ENCODE peak calls at places on chromosome 19, in ten cellular contexts. X is heart right ventricle; I is colonic mucosa; A is ascending aorta; Y is CD4-positive, alpha-beta T cell; K is thoracic aorta; L is fibroblast of lung; U is transverse colon; P is cardiac muscle cell; B is psoas muscle. C is an unnamed sample.

GRCh38 chr19:51251453-51251790 is 542 bp downstream of the SIGLECL1 start:
- DNase-seq in X (no peak), I (no peak), A (no peak), Y (no peak), K (no peak), L (no peak), U (no peak), P (no peak), B (no peak), C (no peak)

GRCh38 chr19:48746738-48747575 is at the start of gene IZUMO1:
- DNase-seq in X (peak), I (peak), A (peak), Y (peak), K (peak), L (peak), U (peak), P (peak), B (peak), C (no peak)

GRCh38 chr19:28956421-28956820 is 256.5 kb downstream of the UQCRFS1 start:
- DNase-seq in X (no peak), I (no peak), A (no peak), Y (no peak), K (no peak), L (no peak), U (no peak), P (no peak), B (no peak), C (no peak)

GRCh38 chr19:48681127-48681470 is 8.3 kb upstream of the NTN5 start:
- DNase-seq in X (no peak), I (no peak), A (no peak), Y (no peak), K (no peak), L (peak), U (no peak), P (peak), B (no peak), C (no peak)

GRCh38 chr19:37963190-37963947 is 56.4 kb downstream of the SIPA1L3 start:
- DNase-seq in X (no peak), I (no peak), A (no peak), Y (no peak), K (no peak), L (peak), U (no peak), P (peak), B (no peak), C (no peak)

GRCh38 chr19:22595918-22596341 is 38.2 kb upstream of the ZNF492 start:
- DNase-seq in X (peak), I (no peak), A (peak), Y (no peak), K (no peak), L (no peak), U (no peak), P (no peak), B (peak), C (no peak)

GRCh38 chr19:42267644-42268141 is 1.4 kb upstream of the CIC start:
- DNase-seq in X (no peak), I (no peak), A (no peak), Y (no peak), K (no peak), L (no peak), U (peak), P (no peak), B (no peak), C (no peak)

GRCh38 chr19:34241513-34242337 is 12.6 kb upstream of the GARRE1 start:
- DNase-seq in X (no peak), I (peak), A (no peak), Y (peak), K (no peak), L (no peak), U (peak), P (no peak), B (no peak), C (no peak)

GRCh38 chr19:1315470-1316166 is 29.9 kb downstream of the EFNA2 start:
- DNase-seq in X (peak), I (peak), A (no peak), Y (no peak), K (no peak), L (peak), U (peak), P (peak), B (peak), C (peak)

GRCh38 chr19:39237200-39238184 is 7.3 kb downstream of the IFNL3 start:
- DNase-seq in X (no peak), I (peak), A (no peak), Y (peak), K (no peak), L (no peak), U (peak), P (no peak), B (no peak), C (peak)

GRCh38 chr19:6076675-6077463 is 33.4 kb downstream of the RFX2 start:
- DNase-seq in X (no peak), I (no peak), A (no peak), Y (no peak), K (no peak), L (peak), U (no peak), P (peak), B (peak), C (peak)

GRCh38 chr19:7607874-7608560 is 12.4 kb downstream of the CAMSAP3 start:
- DNase-seq in X (no peak), I (no peak), A (no peak), Y (no peak), K (no peak), L (no peak), U (no peak), P (no peak), B (no peak), C (no peak)

GRCh38 chr19:38817081-38817480 is 4.3 kb upstream of the LGALS4 start:
- DNase-seq in X (no peak), I (no peak), A (no peak), Y (no peak), K (no peak), L (no peak), U (no peak), P (no peak), B (no peak), C (no peak)

GRCh38 chr19:40612831-40613668 is 11.9 kb downstream of the LTBP4 start:
- DNase-seq in X (no peak), I (peak), A (no peak), Y (peak), K (no peak), L (peak), U (peak), P (peak), B (no peak), C (peak)

GRCh38 chr19:23070353-23070781 is 46.5 kb upstream of the ZNF730 start:
- DNase-seq in X (peak), I (peak), A (no peak), Y (no peak), K (no peak), L (peak), U (peak), P (peak), B (peak), C (no peak)

GRCh38 chr19:4977299-4978174 is 8.6 kb downstream of the KDM4B start:
- DNase-seq in X (no peak), I (no peak), A (no peak), Y (no peak), K (no peak), L (peak), U (peak), P (peak), B (peak), C (peak)

GRCh38 chr19:51621178-51621577 is 9.0 kb downstream of the SIGLEC5 start:
- DNase-seq in X (no peak), I (no peak), A (no peak), Y (no peak), K (no peak), L (no peak), U (no peak), P (no peak), B (no peak), C (no peak)

GRCh38 chr19:51366050-51366998 is at the start of gene ETFB:
- DNase-seq in X (peak), I (peak), A (peak), Y (peak), K (peak), L (peak), U (peak), P (peak), B (peak), C (peak)

GRCh38 chr19:32339988-32340874 is 5.2 kb upstream of the ZNF507 start:
- DNase-seq in X (peak), I (peak), A (no peak), Y (peak), K (peak), L (peak), U (peak), P (peak), B (peak), C (peak)

GRCh38 chr19:18091217-18091608 is 4.5 kb upstream of the IL12RB1 start:
- DNase-seq in X (peak), I (peak), A (peak), Y (peak), K (no peak), L (no peak), U (peak), P (no peak), B (peak), C (no peak)

GRCh38 chr19:19817357-19817756 is 4.2 kb downstream of the ZNF506 start:
- DNase-seq in X (no peak), I (no peak), A (no peak), Y (peak), K (no peak), L (no peak), U (no peak), P (no peak), B (no peak), C (no peak)

GRCh38 chr19:43353606-43354304 is at the start of gene CD177:
- DNase-seq in X (no peak), I (no peak), A (no peak), Y (no peak), K (no peak), L (no peak), U (no peak), P (no peak), B (no peak), C (no peak)

GRCh38 chr19:5099822-5100221 is 130.9 kb downstream of the KDM4B start:
- DNase-seq in X (no peak), I (no peak), A (no peak), Y (no peak), K (no peak), L (no peak), U (no peak), P (no peak), B (no peak), C (no peak)

GRCh38 chr19:43504426-43505185 is at the start of gene PHLDB3:
- DNase-seq in X (peak), I (peak), A (no peak), Y (no peak), K (no peak), L (peak), U (peak), P (peak), B (peak), C (no peak)

GRCh38 chr19:2775556-2776430 is 7.3 kb downstream of the SGTA start:
- DNase-seq in X (peak), I (peak), A (peak), Y (peak), K (no peak), L (peak), U (peak), P (peak), B (peak), C (no peak)

GRCh38 chr19:18502633-18503294 is 19.1 kb downstream of the ELL start:
- DNase-seq in X (no peak), I (peak), A (no peak), Y (no peak), K (no peak), L (no peak), U (peak), P (no peak), B (peak), C (no peak)

GRCh38 chr19:48603850-48604249 is 2.7 kb upstream of the SPACA4 start:
- DNase-seq in X (no peak), I (no peak), A (no peak), Y (no peak), K (no peak), L (no peak), U (no peak), P (no peak), B (no peak), C (no peak)

GRCh38 chr19:9941236-9941635 is 4.9 kb upstream of the OLFM2 start:
- DNase-seq in X (no peak), I (no peak), A (no peak), Y (no peak), K (no peak), L (peak), U (no peak), P (no peak), B (no peak), C (no peak)

GRCh38 chr19:9941646-9942045 is 5.3 kb upstream of the OLFM2 start:
- DNase-seq in X (no peak), I (no peak), A (no peak), Y (no peak), K (no peak), L (no peak), U (no peak), P (no peak), B (no peak), C (no peak)

GRCh38 chr19:9947441-9947840 is 11.1 kb upstream of the OLFM2 start:
- DNase-seq in X (no peak), I (no peak), A (no peak), Y (no peak), K (no peak), L (no peak), U (no peak), P (no peak), B (no peak), C (no peak)

GRCh38 chr19:9943744-9944143 is 7.4 kb upstream of the OLFM2 start:
- DNase-seq in X (no peak), I (no peak), A (no peak), Y (no peak), K (no peak), L (no peak), U (no peak), P (no peak), B (no peak), C (no peak)

DNA sequence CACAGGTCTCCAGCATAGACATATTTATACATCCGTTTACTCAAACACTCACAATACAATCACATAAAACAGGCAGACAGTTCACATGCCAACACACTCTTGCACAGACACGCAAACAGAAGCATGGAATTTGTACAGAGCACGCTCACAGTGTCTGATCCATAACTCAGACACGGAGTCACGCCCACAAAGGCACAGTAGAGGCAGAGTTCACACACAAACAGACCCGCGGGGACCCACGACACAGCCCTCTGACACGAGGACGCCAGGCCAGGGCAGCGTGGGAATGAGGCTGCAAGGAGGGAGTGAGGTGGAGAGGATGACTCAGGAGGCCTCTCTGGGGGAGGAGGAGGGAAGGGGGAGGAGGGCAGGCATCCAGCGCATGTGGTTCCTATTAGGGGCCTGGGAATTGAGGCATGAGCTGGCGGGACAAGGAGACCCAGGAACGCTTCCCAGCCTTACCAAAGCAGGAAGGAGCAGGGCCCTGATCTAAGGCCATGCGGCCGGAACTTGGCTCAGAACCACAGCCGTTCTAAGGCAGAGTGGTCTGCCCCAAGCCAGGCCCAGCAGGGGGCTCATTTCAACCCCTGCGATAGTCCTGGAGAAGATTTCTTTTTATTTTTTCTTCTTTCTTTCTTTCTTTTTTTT is 9.1 kb upstream of the OLFM2 start:
- DNase-seq in X (peak), I (peak), A (peak), Y (no peak), K (peak), L (peak), U (peak), P (peak), B (peak), C (peak)
- TF ChIP-seq CTCF in X (peak), I (no peak), A (no peak), Y (no peak), K (no peak), L (peak), U (no peak), P (peak), B (no peak), C (no peak)

DNA sequence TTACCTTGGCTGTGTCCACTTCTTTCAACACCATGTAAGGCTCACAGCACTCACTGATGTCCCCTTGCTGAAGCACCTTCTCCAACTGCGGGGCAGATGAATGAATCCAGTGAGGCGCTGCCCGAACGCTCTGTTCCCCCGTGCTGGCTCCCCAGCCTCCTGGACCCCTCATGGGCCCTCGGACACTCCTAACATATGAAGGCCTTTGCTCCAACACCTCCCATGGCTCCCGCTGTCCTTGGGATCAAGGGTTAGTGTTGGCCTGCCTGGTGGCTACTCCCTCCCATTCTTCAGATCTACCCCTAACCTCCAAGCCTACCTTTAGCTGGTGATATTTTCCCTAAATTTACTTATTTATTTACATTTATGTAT is 4.4 kb downstream of the ANGPTL8 start:
- DNase-seq in X (no peak), I (no peak), A (no peak), Y (no peak), K (no peak), L (no peak), U (no peak), P (no peak), B (no peak), C (no peak)
- H3K27ac ChIP-seq in X (peak), I (peak), A (peak), Y (no peak), K (no peak), L (no peak), U (peak), P (no peak), B (no peak), C (peak)

DNA sequence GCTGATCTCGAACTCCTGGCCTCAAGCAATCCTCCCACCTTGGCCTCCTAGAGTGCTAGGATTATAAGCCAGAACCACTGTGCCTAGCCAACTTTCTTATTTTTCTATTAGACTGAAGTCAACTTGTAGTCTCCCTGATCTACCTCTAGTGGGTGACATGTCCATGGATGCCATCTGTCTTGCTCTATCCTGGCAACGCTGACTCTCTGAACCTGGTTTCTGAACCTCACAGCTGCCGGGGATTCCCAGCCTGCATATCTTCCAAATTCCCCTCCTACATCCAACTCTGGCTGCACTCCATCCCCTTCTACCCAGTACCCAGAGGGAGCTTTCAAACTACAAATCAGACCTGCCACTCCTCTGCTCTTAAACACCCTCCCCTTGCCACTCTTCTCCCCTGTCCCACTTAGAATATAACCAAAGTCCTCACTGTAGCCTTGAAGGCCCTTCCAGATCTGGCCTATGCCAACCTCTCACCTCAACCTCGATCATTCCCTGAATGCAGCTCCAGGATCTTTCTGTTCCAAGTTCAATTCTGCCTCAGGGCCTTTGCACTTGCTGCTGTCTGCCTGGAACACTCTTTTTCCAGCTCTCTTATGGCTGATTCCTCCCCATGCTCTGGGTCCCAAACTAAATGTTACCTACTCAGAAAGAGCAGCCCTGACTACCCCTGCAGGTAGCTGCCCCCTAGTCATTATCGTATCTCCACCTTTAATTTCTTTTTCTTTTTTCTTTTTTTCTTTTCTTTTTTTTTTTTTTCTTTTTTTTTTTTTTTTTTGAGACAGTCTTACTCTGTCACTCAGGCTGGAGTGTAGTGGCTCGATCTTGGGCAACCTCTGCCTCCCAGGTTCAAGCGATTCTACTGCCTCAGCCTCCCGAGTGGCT is 2.2 kb downstream of the CLIP3 start:
- DNase-seq in X (no peak), I (no peak), A (no peak), Y (no peak), K (no peak), L (peak), U (no peak), P (peak), B (no peak), C (no peak)
- TF ChIP-seq CTCF in X (no peak), I (no peak), A (no peak), Y (no peak), K (no peak), L (no peak), U (no peak), P (peak), B (no peak), C (no peak)

GRCh38 chr19:47541507-47541906 is 26.6 kb upstream of the NAPA start:
- DNase-seq in X (no peak), I (no peak), A (no peak), Y (no peak), K (no peak), L (no peak), U (no peak), P (peak), B (no peak), C (no peak)
- H3K27ac ChIP-seq in X (no peak), I (no peak), A (no peak), Y (no peak), K (no peak), L (no peak), U (peak), P (peak), B (no peak), C (no peak)

GRCh38 chr19:9885077-9885552 is 50.0 kb downstream of the PIN1 start:
- DNase-seq in X (peak), I (no peak), A (peak), Y (no peak), K (no peak), L (peak), U (no peak), P (peak), B (peak), C (no peak)
- TF ChIP-seq CTCF in X (peak), I (no peak), A (peak), Y (no peak), K (peak), L (peak), U (no peak), P (peak), B (peak), C (no peak)

GRCh38 chr19:54338521-54338920 is 441 bp downstream of the LILRA4 start:
- DNase-seq in X (no peak), I (no peak), A (no peak), Y (no peak), K (no peak), L (no peak), U (no peak), P (no peak), B (no peak), C (no peak)
- H3K27ac ChIP-seq in X (no peak), I (no peak), A (no peak), Y (no peak), K (no peak), L (no peak), U (no peak), P (no peak), B (no peak), C (no peak)

GRCh38 chr19:13036366-13036976 is 41.2 kb downstream of the NFIX start:
- DNase-seq in X (no peak), I (peak), A (no peak), Y (no peak), K (no peak), L (peak), U (peak), P (peak), B (peak), C (peak)
- TF ChIP-seq CTCF in X (peak), I (no peak), A (peak), Y (no peak), K (no peak), L (no peak), U (peak), P (no peak), B (peak), C (no peak)

GRCh38 chr19:49816616-49817015 is 1.5 kb upstream of the MED25 start:
- DNase-seq in X (no peak), I (no peak), A (no peak), Y (no peak), K (no peak), L (no peak), U (no peak), P (no peak), B (no peak), C (no peak)

GRCh38 chr19:49823472-49823871 is 5.4 kb downstream of the MED25 start:
- DNase-seq in X (no peak), I (no peak), A (no peak), Y (no peak), K (no peak), L (no peak), U (no peak), P (no peak), B (no peak), C (no peak)

GRCh38 chr19:49817964-49818690 is at the start of gene MED25:
- DNase-seq in X (peak), I (peak), A (peak), Y (peak), K (peak), L (peak), U (peak), P (peak), B (peak), C (peak)

GRCh38 chr19:49820125-49820524 is 2.0 kb downstream of the MED25 start:
- DNase-seq in X (no peak), I (no peak), A (no peak), Y (no peak), K (no peak), L (peak), U (no peak), P (peak), B (no peak), C (no peak)

GRCh38 chr19:49818691-49819331 is 722 bp downstream of the MED25 start:
- DNase-seq in X (no peak), I (no peak), A (no peak), Y (no peak), K (no peak), L (no peak), U (no peak), P (no peak), B (no peak), C (no peak)
- H3K27ac ChIP-seq in X (peak), I (peak), A (peak), Y (peak), K (peak), L (peak), U (peak), P (peak), B (peak), C (peak)